ENCODE peak calls at places on chromosomes 1 and 21, in five cellular contexts. P is Panc1, I is HCT116, R is transverse colon, H is prostate gland. K is an unnamed sample. For H3K4me1, the result is how much of the 10 kb centered on the place peaks cover.

GRCh38 chr1:37073752-37074151 is 39.4 kb upstream of the GRIK3 start:
- DNase-seq in I (no peak), H (no peak), R (no peak), P (no peak), K (no peak)

GRCh38 chr21:44814498-44815023 is 3.3 kb downstream of the SUMO3 start:
- DNase-seq in I (no peak), H (no peak), R (no peak), P (no peak), K (no peak)

GRCh38 chr1:38022810-38023209 is 10.3 kb downstream of the UTP11 start:
- DNase-seq in I (no peak), P (no peak), H (no peak), R (no peak), K (no peak)

GRCh38 chr1:159185121-159185520 is 13.7 kb downstream of the CADM3 start:
- DNase-seq in P (no peak), I (no peak), H (no peak), R (no peak), K (no peak)

GRCh38 chr1:121516279-121516967 is 331.6 kb downstream of the SRGAP2C start:
- DNase-seq in P (no peak), R (peak), I (no peak), H (no peak), K (no peak)

GRCh38 chr1:194347184-194347583 is 1160.8 kb upstream of the B3GALT2 start:
- DNase-seq in H (no peak), R (no peak), I (no peak), P (no peak), K (no peak)

GRCh38 chr1:227762231-227762911 is 27.1 kb downstream of the SNAP47 start:
- DNase-seq in R (peak), I (peak), H (peak), P (no peak), K (peak)

GRCh38 chr21:46350981-46351380 is 27.0 kb downstream of the PCNT start:
- DNase-seq in I (no peak), H (no peak), R (no peak), P (no peak), K (no peak)

GRCh38 chr1:173050865-173051264 is at the start of gene TNFSF18:
- DNase-seq in H (peak), R (no peak), I (no peak), P (no peak), K (no peak)

GRCh38 chr1:219517031-219517430 is 95.9 kb downstream of the ZC3H11B start:
- DNase-seq in R (no peak), H (no peak), I (peak), P (no peak), K (no peak)

GRCh38 chr1:181459067-181459466 is 24.2 kb upstream of the CACNA1E start:
- DNase-seq in R (no peak), P (no peak), H (no peak), I (no peak), K (no peak)

GRCh38 chr1:119404736-119405135 is 10.2 kb upstream of the HSD3B2 start:
- DNase-seq in H (no peak), R (no peak), P (no peak), I (no peak), K (no peak)

GRCh38 chr1:41399148-41399795 is 38.0 kb downstream of the FOXO6 start:
- DNase-seq in I (no peak), H (no peak), P (no peak), R (no peak), K (no peak)

GRCh38 chr1:34361781-34362357 is 185.2 kb downstream of the C1orf94 start:
- DNase-seq in R (no peak), H (no peak), I (no peak), P (no peak), K (no peak)

GRCh38 chr1:34365295-34365694 is 188.6 kb downstream of the C1orf94 start:
- DNase-seq in P (no peak), R (no peak), H (no peak), I (no peak), K (no peak)

GRCh38 chr1:34362949-34363348 is 186.2 kb downstream of the C1orf94 start:
- DNase-seq in P (no peak), R (no peak), I (no peak), H (no peak), K (no peak)

GRCh38 chr1:34366875-34367624 is 190.3 kb downstream of the C1orf94 start:
- DNase-seq in R (no peak), I (no peak), H (peak), P (no peak), K (no peak)

DNA sequence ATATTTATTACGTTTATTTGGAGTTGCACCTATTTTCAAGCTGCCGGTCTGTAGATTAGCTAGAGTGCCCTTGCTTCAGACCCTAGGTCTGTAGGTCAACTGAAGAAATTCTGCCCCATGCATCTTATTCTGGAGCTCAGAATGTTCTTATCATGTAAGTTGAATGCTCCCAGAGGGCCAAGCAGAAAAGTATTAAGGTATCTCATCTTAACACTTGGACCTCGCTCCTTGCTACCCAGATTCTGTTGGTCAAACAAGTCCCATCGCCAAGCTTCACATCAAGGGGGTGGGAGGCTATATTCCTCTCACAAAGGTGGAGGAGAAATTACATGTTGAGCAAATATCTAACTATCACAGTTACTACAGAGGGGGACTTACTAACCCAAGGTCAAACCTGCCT is 187.7 kb downstream of the C1orf94 start:
- DNase-seq in H (no peak), I (no peak), R (no peak), P (no peak), K (no peak)
- H3K4me1 ChIP-seq in H (under half), I (under half), R (under half), P (under half), K (under half)

GRCh38 chr1:12203216-12204007 is 26.4 kb upstream of the VPS13D start:
- DNase-seq in R (no peak), P (no peak), H (no peak), I (no peak), K (no peak)

GRCh38 chr1:12204140-12204539 is 25.7 kb upstream of the VPS13D start:
- DNase-seq in H (no peak), P (no peak), R (no peak), I (no peak), K (no peak)

GRCh38 chr1:12202190-12202497 is 27.7 kb upstream of the VPS13D start:
- DNase-seq in H (no peak), P (no peak), R (no peak), I (no peak), K (no peak)

GRCh38 chr1:12202577-12202976 is 27.3 kb upstream of the VPS13D start:
- DNase-seq in P (no peak), R (no peak), H (no peak), I (no peak), K (no peak)

DNA sequence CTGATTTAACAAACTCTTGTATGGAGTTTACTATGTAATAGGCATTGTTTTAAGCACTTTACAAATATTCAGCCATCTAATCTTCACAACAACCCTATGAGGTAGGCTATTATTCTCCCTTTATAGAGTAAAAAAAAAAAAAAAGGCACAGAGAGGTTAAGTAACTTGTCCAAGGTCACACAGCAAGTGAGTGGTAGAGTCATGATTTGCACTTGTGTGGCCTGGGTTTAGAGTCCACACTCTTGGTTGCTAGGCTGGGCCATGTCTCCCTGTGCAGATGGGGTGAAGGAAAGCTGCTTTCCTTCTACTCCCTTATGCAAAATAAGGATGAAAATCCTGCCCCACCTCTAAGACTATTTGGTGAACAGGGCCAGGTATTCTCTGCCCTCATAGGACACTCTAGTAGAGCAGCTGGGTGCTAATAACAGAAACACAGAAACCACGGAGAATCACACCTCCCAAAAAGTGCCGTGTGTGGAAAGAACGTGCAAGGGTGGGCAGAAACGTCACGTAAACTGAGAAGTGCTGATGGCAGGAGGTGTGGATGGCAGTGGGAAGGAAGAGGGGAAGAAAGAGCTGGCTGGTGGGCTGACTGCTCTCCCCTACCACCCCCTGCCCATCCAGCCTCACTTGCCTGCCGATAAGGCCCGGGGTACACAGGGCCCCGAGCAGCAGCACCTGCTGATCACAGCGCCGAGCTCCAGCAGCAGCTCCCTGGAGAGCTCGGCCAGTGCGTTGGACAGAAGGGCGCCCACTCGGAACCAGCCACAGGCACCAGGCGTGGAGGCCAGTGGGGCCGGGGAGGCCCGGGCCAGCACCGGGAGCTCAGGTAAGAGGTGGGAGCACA is 28.3 kb upstream of the VPS13D start:
- DNase-seq in P (no peak), H (no peak), R (no peak), I (no peak), K (no peak)
- TF ChIP-seq POLR2AphosphoS5 in P (no peak), H (no peak), R (no peak), I (no peak), K (no peak)

GRCh38 chr1:212928323-212929281 is 21.7 kb upstream of the VASH2 start:
- DNase-seq in R (no peak), P (no peak), I (no peak), H (no peak), K (no peak)
- H3K27ac ChIP-seq in R (no peak), P (no peak), I (no peak), H (peak), K (no peak)

DNA sequence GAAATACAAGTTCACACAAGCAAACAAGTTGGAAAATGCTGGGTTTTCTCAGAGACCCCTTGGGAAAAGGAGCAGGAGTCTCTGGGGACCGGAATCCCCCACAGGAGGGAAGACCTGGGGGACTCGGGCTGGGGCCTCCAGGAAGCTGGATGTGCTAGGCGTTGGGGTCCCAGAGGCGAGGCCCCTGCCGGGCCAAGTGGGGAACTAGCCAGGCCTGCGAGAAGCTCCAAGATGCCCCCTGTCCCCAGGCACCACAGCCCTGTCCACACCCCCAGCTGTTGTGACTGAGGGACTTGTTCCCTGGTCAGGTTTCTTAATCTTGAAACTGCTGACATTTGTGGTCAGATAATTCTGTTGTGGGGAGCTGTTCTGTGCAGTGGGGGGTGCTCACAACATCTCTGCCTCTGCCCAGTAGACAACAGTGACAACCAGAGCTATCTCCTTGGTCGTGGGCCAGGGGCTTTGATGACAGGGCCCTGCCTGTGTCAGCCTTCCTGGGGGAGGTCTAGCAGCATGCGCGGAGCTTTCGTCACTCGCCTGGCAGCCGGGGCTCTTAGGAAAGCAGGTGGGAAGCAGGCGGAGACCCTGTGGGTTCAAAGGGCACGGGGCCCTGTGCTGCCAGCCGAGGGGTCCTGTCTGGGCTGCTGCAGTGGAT is 126.4 kb upstream of the ARHGEF16 start:
- DNase-seq in R (no peak), I (no peak), P (no peak), H (no peak), K (no peak)
- H3K4me1 ChIP-seq in R (under half), I (under half), P (under half), H (under half), K (under half)

GRCh38 chr1:207316622-207317510 is 4.6 kb upstream of the CD55 start:
- DNase-seq in R (peak), P (no peak), I (peak), H (peak), K (peak)
- TF ChIP-seq POLR2AphosphoS5 in R (peak), P (no peak), I (peak), H (peak), K (peak)

DNA sequence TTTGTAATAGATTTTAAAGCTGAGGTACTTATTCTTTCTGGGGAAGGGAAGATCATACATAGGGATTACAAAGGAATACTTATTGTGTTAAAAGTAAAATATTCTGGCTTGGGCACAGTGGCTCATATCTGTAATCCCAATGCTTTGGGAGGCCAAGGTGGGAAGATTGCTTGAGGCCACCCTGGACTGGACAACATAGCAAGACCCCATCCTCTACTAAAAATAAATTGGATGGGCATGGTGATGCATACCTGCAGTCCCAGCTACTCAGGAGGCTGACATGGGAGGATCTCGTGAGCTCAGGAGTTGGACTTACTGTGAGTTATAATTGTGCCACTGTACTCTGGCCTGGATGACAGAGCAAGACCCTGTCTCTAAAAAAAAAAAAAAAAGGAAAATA is 27.6 kb downstream of the GABPB2 start:
- DNase-seq in P (no peak), I (no peak), R (no peak), H (no peak), K (no peak)
- H3K27ac ChIP-seq in P (no peak), I (no peak), R (no peak), H (no peak), K (no peak)

K was measured in breast epithelium.